ENCODE peak calls at places on chromosomes 4 and X, in four cellular contexts. One of them, this sample, is unnamed.

GRCh38 chr4:6701371-6701770 is 7.7 kb downstream of the S100P start:
- DNase-seq in mesothelial cell of epicardium: no peak
- DNase-seq in OCI-LY7: no peak
- DNase-seq in mammary epithelial cell: no peak
- DNase-seq in this sample: no peak

GRCh38 chrX:134246282-134246681 is 9.3 kb downstream of the CCDC160 start:
- DNase-seq in mesothelial cell of epicardium: no peak
- DNase-seq in OCI-LY7: peak
- DNase-seq in mammary epithelial cell: no peak
- DNase-seq in this sample: no peak

GRCh38 chr4:9944431-9945425 is 76.6 kb downstream of the SLC2A9 start:
- DNase-seq in mesothelial cell of epicardium: no peak
- DNase-seq in OCI-LY7: no peak
- DNase-seq in mammary epithelial cell: no peak
- DNase-seq in this sample: no peak

GRCh38 chrX:147550217-147550616 is 361.5 kb upstream of the FMR1 start:
- DNase-seq in mesothelial cell of epicardium: peak
- DNase-seq in OCI-LY7: peak
- DNase-seq in mammary epithelial cell: no peak
- DNase-seq in this sample: no peak

GRCh38 chr4:139619644-139620043 is 46.0 kb upstream of the MGST2 start:
- DNase-seq in mesothelial cell of epicardium: no peak
- DNase-seq in OCI-LY7: peak
- DNase-seq in mammary epithelial cell: peak
- DNase-seq in this sample: peak

GRCh38 chr4:25608644-25609043 is 47.0 kb upstream of the SLC34A2 start:
- DNase-seq in mesothelial cell of epicardium: no peak
- DNase-seq in OCI-LY7: no peak
- DNase-seq in mammary epithelial cell: no peak
- DNase-seq in this sample: no peak

GRCh38 chr4:178856139-178856800 is 1414.0 kb upstream of the AGA start:
- DNase-seq in mesothelial cell of epicardium: no peak
- DNase-seq in OCI-LY7: no peak
- DNase-seq in mammary epithelial cell: no peak
- DNase-seq in this sample: no peak

GRCh38 chr4:67725132-67725531 is 24.2 kb upstream of the UBA6 start:
- DNase-seq in mesothelial cell of epicardium: no peak
- DNase-seq in OCI-LY7: no peak
- DNase-seq in mammary epithelial cell: peak
- DNase-seq in this sample: peak

GRCh38 chr4:43048570-43048969 is 156.1 kb downstream of the GRXCR1 start:
- DNase-seq in mesothelial cell of epicardium: no peak
- DNase-seq in OCI-LY7: peak
- DNase-seq in mammary epithelial cell: no peak
- DNase-seq in this sample: no peak

GRCh38 chr4:42600578-42600977 is 56.3 kb downstream of the ATP8A1 start:
- DNase-seq in mesothelial cell of epicardium: no peak
- DNase-seq in OCI-LY7: peak
- DNase-seq in mammary epithelial cell: no peak
- DNase-seq in this sample: no peak

GRCh38 chr4:97153042-97153441 is 990.2 kb downstream of the STPG2 start:
- DNase-seq in mesothelial cell of epicardium: no peak
- DNase-seq in OCI-LY7: peak
- DNase-seq in mammary epithelial cell: peak
- DNase-seq in this sample: no peak

GRCh38 chr4:89998350-89999098 is 103.9 kb downstream of the MMRN1 start:
- DNase-seq in mesothelial cell of epicardium: no peak
- DNase-seq in OCI-LY7: no peak
- DNase-seq in mammary epithelial cell: no peak
- DNase-seq in this sample: no peak

GRCh38 chrX:20742106-20742505 is 475.4 kb upstream of the RPS6KA3 start:
- DNase-seq in mesothelial cell of epicardium: peak
- DNase-seq in OCI-LY7: no peak
- DNase-seq in mammary epithelial cell: no peak
- DNase-seq in this sample: peak

GRCh38 chrX:56975611-56976010 is 19.7 kb downstream of the SPIN3 start:
- DNase-seq in mesothelial cell of epicardium: no peak
- DNase-seq in OCI-LY7: peak
- DNase-seq in mammary epithelial cell: no peak
- DNase-seq in this sample: peak

GRCh38 chr4:63349674-63350025 is 1059.6 kb downstream of the TECRL start:
- DNase-seq in mesothelial cell of epicardium: no peak
- DNase-seq in OCI-LY7: no peak
- DNase-seq in mammary epithelial cell: no peak
- DNase-seq in this sample: no peak

GRCh38 chr4:304987-305680 is at the start of gene ZNF732:
- DNase-seq in mesothelial cell of epicardium: peak
- DNase-seq in OCI-LY7: no peak
- DNase-seq in mammary epithelial cell: peak
- DNase-seq in this sample: peak

GRCh38 chrX:134183665-134184064 is 53.3 kb upstream of the CCDC160 start:
- DNase-seq in mesothelial cell of epicardium: no peak
- DNase-seq in OCI-LY7: no peak
- DNase-seq in mammary epithelial cell: no peak
- DNase-seq in this sample: no peak

GRCh38 chr4:176238157-176238608 is 30.8 kb downstream of the ASB5 start:
- DNase-seq in mesothelial cell of epicardium: no peak
- DNase-seq in OCI-LY7: no peak
- DNase-seq in mammary epithelial cell: no peak
- DNase-seq in this sample: peak

GRCh38 chr4:152936446-152937279 is 540 bp downstream of the FHDC1 start:
- DNase-seq in mesothelial cell of epicardium: peak
- DNase-seq in OCI-LY7: no peak
- DNase-seq in mammary epithelial cell: peak
- DNase-seq in this sample: peak

GRCh38 chr4:1330761-1331590 is 16.0 kb upstream of the UVSSA start:
- DNase-seq in mesothelial cell of epicardium: no peak
- DNase-seq in OCI-LY7: no peak
- DNase-seq in mammary epithelial cell: no peak
- DNase-seq in this sample: no peak

GRCh38 chrX:129606918-129607317 is 47.8 kb downstream of the APLN start:
- DNase-seq in mesothelial cell of epicardium: peak
- DNase-seq in OCI-LY7: peak
- DNase-seq in mammary epithelial cell: peak
- DNase-seq in this sample: peak

GRCh38 chr4:75194180-75194579 is 261.3 kb downstream of the PARM1 start:
- DNase-seq in mesothelial cell of epicardium: no peak
- DNase-seq in OCI-LY7: no peak
- DNase-seq in mammary epithelial cell: no peak
- DNase-seq in this sample: no peak

GRCh38 chr4:5708829-5709680 is 696 bp upstream of the EVC2 start:
- DNase-seq in mesothelial cell of epicardium: peak
- DNase-seq in OCI-LY7: no peak
- DNase-seq in mammary epithelial cell: no peak
- DNase-seq in this sample: no peak

GRCh38 chr4:123340381-123340701 is 56.3 kb upstream of the SPRY1 start:
- DNase-seq in mesothelial cell of epicardium: no peak
- DNase-seq in OCI-LY7: no peak
- DNase-seq in mammary epithelial cell: peak
- DNase-seq in this sample: peak

GRCh38 chr4:83905952-83906351 is 370.0 kb downstream of the GPAT3 start:
- DNase-seq in mesothelial cell of epicardium: no peak
- DNase-seq in OCI-LY7: peak
- DNase-seq in mammary epithelial cell: no peak
- DNase-seq in this sample: no peak

GRCh38 chr4:9947168-9948062 is 73.9 kb downstream of the SLC2A9 start:
- DNase-seq in mesothelial cell of epicardium: no peak
- DNase-seq in OCI-LY7: no peak
- DNase-seq in mammary epithelial cell: no peak
- DNase-seq in this sample: no peak

GRCh38 chr4:74608151-74608949 is 163.4 kb downstream of the AREG start:
- DNase-seq in mesothelial cell of epicardium: no peak
- DNase-seq in OCI-LY7: no peak
- DNase-seq in mammary epithelial cell: peak
- DNase-seq in this sample: peak

GRCh38 chr4:111937368-111937767 is 207.9 kb upstream of the FAM241A start:
- DNase-seq in mesothelial cell of epicardium: no peak
- DNase-seq in OCI-LY7: no peak
- DNase-seq in mammary epithelial cell: peak
- DNase-seq in this sample: peak

DNA sequence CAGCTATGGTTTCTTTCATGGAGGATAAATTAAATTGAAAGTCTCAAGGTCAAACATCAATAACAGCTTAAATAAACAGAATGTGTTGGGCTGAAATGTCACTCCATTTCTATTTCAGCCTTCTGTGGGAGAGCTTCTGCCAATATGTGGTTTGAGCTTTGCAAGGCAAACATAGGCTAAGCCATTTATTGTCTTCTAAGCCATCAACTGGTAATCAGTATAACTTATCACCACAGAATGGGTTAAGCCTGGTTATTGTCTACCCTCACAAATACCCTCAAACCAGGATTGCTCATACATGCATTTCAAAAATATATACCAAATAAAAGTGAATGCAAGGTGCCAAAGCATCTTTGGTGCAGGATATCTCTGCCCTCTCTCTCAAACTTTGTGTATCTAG is 52.7 kb downstream of the GABRB1 start:
- DNase-seq in mesothelial cell of epicardium: no peak
- DNase-seq in OCI-LY7: no peak
- DNase-seq in mammary epithelial cell: no peak
- DNase-seq in this sample: no peak
- TF ChIP-seq CTCF in mesothelial cell of epicardium: no peak
- TF ChIP-seq CTCF in OCI-LY7: no peak
- TF ChIP-seq CTCF in mammary epithelial cell: no peak
- TF ChIP-seq CTCF in this sample: no peak

GRCh38 chrX:97666890-97667289 is 783.2 kb downstream of the RPA4 start:
- DNase-seq in mesothelial cell of epicardium: no peak
- DNase-seq in OCI-LY7: no peak
- DNase-seq in mammary epithelial cell: no peak
- DNase-seq in this sample: no peak

GRCh38 chrX:97672138-97672537 is 788.4 kb downstream of the RPA4 start:
- DNase-seq in mesothelial cell of epicardium: no peak
- DNase-seq in OCI-LY7: no peak
- DNase-seq in mammary epithelial cell: no peak
- DNase-seq in this sample: no peak

GRCh38 chrX:97668126-97668525 is 784.4 kb downstream of the RPA4 start:
- DNase-seq in mesothelial cell of epicardium: no peak
- DNase-seq in OCI-LY7: no peak
- DNase-seq in mammary epithelial cell: no peak
- DNase-seq in this sample: no peak

GRCh38 chrX:97673135-97673534 is 789.4 kb downstream of the RPA4 start:
- DNase-seq in mesothelial cell of epicardium: no peak
- DNase-seq in OCI-LY7: no peak
- DNase-seq in mammary epithelial cell: no peak
- DNase-seq in this sample: no peak

DNA sequence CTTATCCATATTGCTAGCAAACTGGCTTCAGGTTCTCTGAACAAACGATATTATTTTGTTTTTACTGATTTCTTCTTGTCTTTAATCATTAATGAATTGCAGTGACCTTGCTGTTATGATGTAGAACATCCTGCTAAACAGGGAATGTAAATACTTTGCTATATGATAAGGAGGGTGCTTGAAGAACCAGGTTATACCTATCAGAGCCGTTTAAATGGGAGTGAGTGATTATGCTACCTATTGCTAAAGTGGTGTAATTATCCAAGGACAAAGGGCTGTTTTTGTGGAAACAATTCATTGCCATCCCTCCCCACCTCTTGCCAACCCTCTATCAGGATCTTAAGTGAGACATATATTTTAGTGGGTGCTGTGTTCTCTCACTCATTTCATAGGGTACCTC is 788.9 kb downstream of the RPA4 start:
- DNase-seq in mesothelial cell of epicardium: no peak
- DNase-seq in OCI-LY7: no peak
- DNase-seq in mammary epithelial cell: no peak
- DNase-seq in this sample: no peak
- TF ChIP-seq CTCF in mesothelial cell of epicardium: no peak
- TF ChIP-seq CTCF in OCI-LY7: no peak
- TF ChIP-seq CTCF in mammary epithelial cell: no peak
- TF ChIP-seq CTCF in this sample: no peak

DNA sequence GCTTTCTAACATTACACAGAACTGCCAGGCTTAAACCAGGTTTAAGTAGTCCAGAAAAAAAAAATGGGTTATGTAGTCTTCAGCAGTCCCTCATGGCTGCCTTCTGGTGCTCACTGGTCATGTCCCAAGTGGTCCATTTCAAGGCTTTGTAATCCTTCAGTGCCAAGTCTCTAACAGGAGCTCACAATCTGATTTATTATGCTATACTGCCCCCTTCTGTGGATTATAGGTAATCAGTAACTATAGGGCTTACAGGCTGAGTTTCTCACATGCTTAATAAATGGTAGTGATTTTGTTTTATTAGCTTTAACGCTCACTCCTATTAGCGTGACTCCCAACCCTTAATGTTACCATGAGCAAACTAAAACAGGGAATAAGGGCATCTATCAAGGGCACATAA is 92.5 kb upstream of the EDA2R start:
- DNase-seq in mesothelial cell of epicardium: no peak
- DNase-seq in OCI-LY7: peak
- DNase-seq in mammary epithelial cell: peak
- DNase-seq in this sample: peak
- TF ChIP-seq CTCF in mesothelial cell of epicardium: peak
- TF ChIP-seq CTCF in OCI-LY7: peak
- TF ChIP-seq CTCF in mammary epithelial cell: peak
- TF ChIP-seq CTCF in this sample: peak

GRCh38 chrX:10725071-10725470 is 104.7 kb upstream of the MID1 start:
- DNase-seq in mesothelial cell of epicardium: no peak
- DNase-seq in OCI-LY7: no peak
- DNase-seq in mammary epithelial cell: no peak
- DNase-seq in this sample: no peak
- TF ChIP-seq CTCF in mesothelial cell of epicardium: peak
- TF ChIP-seq CTCF in OCI-LY7: peak
- TF ChIP-seq CTCF in mammary epithelial cell: no peak
- TF ChIP-seq CTCF in this sample: peak

GRCh38 chr4:184455299-184455698 is 19.1 kb downstream of the IRF2 start:
- DNase-seq in mesothelial cell of epicardium: no peak
- DNase-seq in OCI-LY7: no peak
- DNase-seq in mammary epithelial cell: no peak
- DNase-seq in this sample: no peak
- TF ChIP-seq CTCF in mesothelial cell of epicardium: no peak
- TF ChIP-seq CTCF in OCI-LY7: no peak
- TF ChIP-seq CTCF in mammary epithelial cell: no peak
- TF ChIP-seq CTCF in this sample: no peak

This sample was measured in fibroblast of the aortic adventitia.